ENCODE peak calls at places on chromosomes 16 and 17, in eight cellular contexts. N, I, P, Y, V, Q, J and X are unnamed samples.
A peak's percentile ranks its signal among the peaks of the same experiment; 100 is the strongest.

GRCh38 chr17:58996968-58997367 is 109.7 kb downstream of the TRIM37 start:
- DNase-seq in I (no peak), Y (no peak), P (no peak), Q (no peak), N (no peak), J (no peak), V (no peak), X (peak; percentile 57)

GRCh38 chr16:28902909-28903308 is 22.1 kb downstream of the RABEP2 start:
- DNase-seq in I (no peak), Q (no peak), N (no peak), J (no peak), Y (no peak), V (no peak), P (no peak), X (peak; percentile 68)

GRCh38 chr16:48745541-48745940 is 135.6 kb upstream of the N4BP1 start:
- DNase-seq in N (no peak), J (no peak), I (no peak), V (no peak), P (no peak), Q (no peak), Y (no peak), X (no peak)

GRCh38 chr16:25007284-25007984 is 7.7 kb downstream of the ARHGAP17 start:
- DNase-seq in I (no peak), Q (no peak), V (peak; percentile 67), P (no peak), N (no peak), J (no peak), Y (no peak), X (no peak)

GRCh38 chr16:7731121-7731520 is 398.5 kb downstream of the RBFOX1 start:
- DNase-seq in Y (no peak), J (no peak), Q (no peak), V (no peak), I (no peak), P (no peak), N (no peak), X (no peak)

GRCh38 chr17:3828151-3828851 is 17.7 kb downstream of the NCBP3 start:
- DNase-seq in I (no peak), Q (no peak), N (no peak), Y (no peak), P (no peak), V (no peak), J (no peak), X (no peak)

GRCh38 chr16:14436410-14436955 is 193.6 kb downstream of the PARN start:
- DNase-seq in P (no peak), I (no peak), N (no peak), V (no peak), Q (no peak), J (no peak), Y (no peak), X (no peak)

GRCh38 chr16:86446279-86446678 is 64.0 kb upstream of the FOXF1 start:
- DNase-seq in V (no peak), P (no peak), I (no peak), J (no peak), Q (no peak), Y (no peak), N (no peak), X (no peak)

GRCh38 chr17:8739104-8739503 is 5.5 kb downstream of the CCDC42 start:
- DNase-seq in Y (no peak), I (no peak), V (no peak), P (peak; percentile 80), J (peak; percentile 72), Q (no peak), N (no peak), X (no peak)

GRCh38 chr16:83951544-83951943 is 1.5 kb upstream of the OSGIN1 start:
- DNase-seq in J (no peak), P (no peak), Q (no peak), I (no peak), N (no peak), Y (no peak), V (no peak), X (no peak)

GRCh38 chr17:48270896-48271295 is 159.1 kb downstream of the SKAP1 start:
- DNase-seq in Y (no peak), J (no peak), Q (peak; percentile 23), I (no peak), V (no peak), N (no peak), P (no peak), X (no peak)

GRCh38 chr17:27457731-27458523 is 1.7 kb downstream of the KSR1 start:
- DNase-seq in Q (peak; percentile 55), P (no peak), Y (no peak), J (no peak), N (no peak), V (peak; percentile 40), I (no peak), X (peak; percentile 33)

GRCh38 chr16:56424791-56425438 is 430 bp downstream of the AMFR start:
- DNase-seq in V (peak; percentile 40), Y (no peak), Q (peak; percentile 77), J (peak; percentile 63), P (peak; percentile 48), I (no peak), N (no peak), X (peak; percentile 42)

GRCh38 chr16:477287-477686 is 50.2 kb upstream of the CAPN15 start:
- DNase-seq in Q (no peak), I (no peak), J (no peak), Y (no peak), N (no peak), V (peak; percentile 55), P (no peak), X (peak; percentile 80)

GRCh38 chr16:177981-178676 is 1.6 kb downstream of the HBA1 start:
- DNase-seq in Q (no peak), J (no peak), I (no peak), Y (no peak), N (no peak), V (no peak), P (no peak), X (no peak)

GRCh38 chr17:35313875-35314409 is 59.5 kb downstream of the SLFN11 start:
- DNase-seq in I (no peak), Y (no peak), J (no peak), V (no peak), N (no peak), Q (peak; percentile 6), P (peak; percentile 14), X (no peak)

GRCh38 chr16:84893849-84894599 is 74.2 kb downstream of the CRISPLD2 start:
- DNase-seq in J (no peak), V (no peak), P (no peak), Q (no peak), Y (no peak), N (no peak), I (peak; percentile 66), X (peak; percentile 83)

GRCh38 chr17:57761887-57762286 is 16.8 kb upstream of the CCDC182 start:
- DNase-seq in I (no peak), P (no peak), J (no peak), V (no peak), N (no peak), Y (no peak), Q (no peak), X (no peak)

GRCh38 chr17:48636177-48637018 is 10.2 kb upstream of the HOXB9 start:
- DNase-seq in V (peak; percentile 93), Q (peak; percentile 84), N (peak; percentile 97), J (peak; percentile 98), Y (no peak), I (no peak), P (peak; percentile 99), X (peak; percentile 92)

GRCh38 chr16:19223235-19223847 is 55.3 kb downstream of the SYT17 start:
- DNase-seq in I (no peak), Q (peak; percentile 61), N (peak; percentile 46), J (peak; percentile 89), Y (peak; percentile 42), P (peak; percentile 86), V (peak; percentile 8), X (peak; percentile 47)

GRCh38 chr17:30271102-30271501 is 20.6 kb downstream of the BLMH start:
- DNase-seq in J (no peak), Y (no peak), I (no peak), P (no peak), Q (peak; percentile 35), V (no peak), N (peak; percentile 40), X (no peak)

GRCh38 chr17:59370580-59371299 is 39.3 kb downstream of the YPEL2 start:
- DNase-seq in I (no peak), Q (no peak), V (peak; percentile 28), P (no peak), J (no peak), N (no peak), Y (no peak), X (peak; percentile 37)

GRCh38 chr16:85206472-85207356 is 94.4 kb upstream of the CIBAR2 start:
- DNase-seq in Q (no peak), P (no peak), N (no peak), V (peak; percentile 49), J (no peak), Y (no peak), I (no peak), X (no peak)

GRCh38 chr16:31298958-31299357 is 39.2 kb downstream of the ITGAM start:
- DNase-seq in N (peak; percentile 23), P (no peak), Y (no peak), I (peak; percentile 15), V (peak; percentile 3), Q (no peak), J (no peak), X (peak; percentile 59)
- TF ChIP-seq CTCF in N (peak; percentile 44), P (no peak), Y (peak; percentile 32), I (peak; percentile 57), V (no peak), Q (peak; percentile 74), J (no peak), X (peak; percentile 11)

GRCh38 chr17:76700627-76701470 is 9.9 kb downstream of the MXRA7 start:
- DNase-seq in I (no peak), Q (no peak), V (peak; percentile 37), J (no peak), N (no peak), Y (no peak), P (peak; percentile 41), X (peak; percentile 61)
- TF ChIP-seq MAX in I (no peak), Q (no peak), V (no peak), J (no peak), N (no peak), Y (no peak), P (no peak), X (no peak)

GRCh38 chr17:70862295-70862694 is 693.0 kb downstream of the KCNJ2 start:
- DNase-seq in P (no peak), J (no peak), N (no peak), V (no peak), I (no peak), Q (no peak), Y (no peak), X (no peak)
- TF ChIP-seq CTCF in P (no peak), J (no peak), N (no peak), V (no peak), I (no peak), Q (no peak), Y (no peak), X (no peak)

GRCh38 chr17:73650147-73650546 is 5.9 kb upstream of the SDK2 start:
- DNase-seq in I (no peak), V (no peak), J (no peak), N (peak; percentile 60), P (peak; percentile 52), Y (no peak), Q (no peak), X (peak; percentile 24)
- TF ChIP-seq MAX in I (no peak), V (no peak), J (peak; percentile 26), N (no peak), P (no peak), Y (no peak), Q (no peak), X (no peak)